ENCODE peak calls at places on chromosomes 16 and 17, in eight cellular contexts. Y, Z, P, F, R, Q, C and B are unnamed samples.

GRCh38 chr16:85204242-85205010 is 92.2 kb upstream of the CIBAR2 start:
- DNase-seq in R (no peak), Y (peak), P (no peak), F (peak), Z (peak), C (no peak), Q (no peak), B (peak)

GRCh38 chr17:58267347-58268324 is 13.1 kb downstream of the MPO start:
- DNase-seq in Y (no peak), P (no peak), F (no peak), R (peak), C (no peak), Q (no peak), Z (no peak), B (no peak)

GRCh38 chr16:24035127-24035842 is 199.5 kb downstream of the PRKCB start:
- DNase-seq in R (no peak), Z (no peak), Y (no peak), F (no peak), C (no peak), Q (peak), P (no peak), B (no peak)

GRCh38 chr17:51764387-51764971 is 394.0 kb downstream of the CA10 start:
- DNase-seq in F (peak), Q (peak), R (peak), C (no peak), P (peak), Z (peak), Y (peak), B (peak)

GRCh38 chr17:10612957-10613744 is 44.0 kb downstream of the MYH3 start:
- DNase-seq in F (no peak), Y (peak), Q (no peak), Z (peak), R (no peak), C (no peak), P (no peak), B (peak)

GRCh38 chr16:54847207-54847606 is 83.5 kb upstream of the IRX5 start:
- DNase-seq in Y (no peak), Z (no peak), Q (no peak), P (no peak), R (peak), C (no peak), F (peak), B (no peak)

GRCh38 chr17:19705771-19706770 is 10.3 kb downstream of the SLC47A2 start:
- DNase-seq in Y (no peak), C (no peak), P (no peak), R (no peak), F (no peak), Z (no peak), Q (no peak), B (no peak)

GRCh38 chr17:41308251-41308917 is 725 bp downstream of the KRTAP16-1 start:
- DNase-seq in P (no peak), F (peak), R (no peak), Z (no peak), Y (peak), C (peak), Q (peak), B (no peak)

GRCh38 chr16:1687427-1688316 is 9.6 kb downstream of the JPT2 start:
- DNase-seq in Q (no peak), P (no peak), F (no peak), R (no peak), C (no peak), Y (no peak), Z (no peak), B (no peak)

GRCh38 chr17:20072692-20072992 is 63.5 kb downstream of the SPECC1 start:
- DNase-seq in Q (no peak), C (no peak), R (no peak), F (no peak), Y (no peak), P (no peak), Z (no peak), B (no peak)

GRCh38 chr16:66502020-66502913 is 47.7 kb downstream of the TK2 start:
- DNase-seq in Y (peak), F (no peak), C (peak), P (no peak), Q (no peak), Z (peak), R (no peak), B (peak)

GRCh38 chr17:82866521-82867214 is 26.8 kb upstream of the ZNF750 start:
- DNase-seq in P (peak), C (peak), Z (peak), Q (no peak), F (no peak), Y (peak), R (no peak), B (peak)

GRCh38 chr17:7716901-7717755 is at the start of gene DNAH2:
- DNase-seq in Z (peak), Q (peak), C (peak), P (peak), R (peak), Y (peak), F (peak), B (peak)

GRCh38 chr17:42018988-42019387 is 902 bp upstream of the NKIRAS2 start:
- DNase-seq in F (no peak), Q (no peak), P (no peak), C (no peak), Y (no peak), Z (no peak), R (no peak), B (no peak)

GRCh38 chr17:2723997-2724782 is 12.6 kb upstream of the CLUH start:
- DNase-seq in Y (no peak), Z (no peak), C (no peak), F (no peak), R (no peak), P (no peak), Q (peak), B (no peak)

GRCh38 chr17:21373696-21374454 is 2.3 kb upstream of the KCNJ12 start:
- DNase-seq in P (no peak), C (no peak), Z (no peak), F (no peak), Y (no peak), R (no peak), Q (no peak), B (no peak)

GRCh38 chr17:15303293-15303692 is 38.1 kb downstream of the TEKT3 start:
- DNase-seq in Q (no peak), Y (no peak), P (no peak), F (no peak), C (no peak), R (no peak), Z (no peak), B (no peak)

GRCh38 chr17:68341482-68341881 is 50.2 kb downstream of the ARSG start:
- DNase-seq in Z (no peak), F (no peak), P (no peak), C (no peak), Q (no peak), Y (no peak), R (no peak), B (no peak)

GRCh38 chr17:10088444-10088843 is 110.0 kb downstream of the GAS7 start:
- DNase-seq in Q (no peak), C (no peak), R (no peak), Y (no peak), P (no peak), Z (no peak), F (no peak), B (no peak)

GRCh38 chr17:2266045-2266864 is 37.3 kb downstream of the SMG6 start:
- DNase-seq in F (no peak), C (no peak), Y (no peak), Z (no peak), P (no peak), R (peak), Q (peak), B (no peak)

GRCh38 chr16:6531067-6531466 is 801.6 kb upstream of the RBFOX1 start:
- DNase-seq in Y (no peak), Q (no peak), F (no peak), Z (no peak), C (no peak), P (no peak), R (no peak), B (no peak)

GRCh38 chr16:87160752-87161337 is 156.3 kb downstream of the C16orf95 start:
- DNase-seq in C (no peak), F (peak), Y (no peak), Q (no peak), Z (no peak), R (no peak), P (no peak), B (no peak)

GRCh38 chr16:85611205-85611454 is 2.0 kb upstream of the GSE1 start:
- DNase-seq in F (no peak), R (peak), Y (no peak), C (peak), Z (no peak), Q (no peak), P (no peak), B (no peak)

GRCh38 chr16:53091508-53092211 is 36.9 kb downstream of the CHD9 start:
- DNase-seq in C (peak), Q (peak), Y (peak), Z (peak), P (peak), R (peak), F (peak), B (peak)

GRCh38 chr16:16073884-16074781 is 124.7 kb downstream of the ABCC1 start:
- DNase-seq in Y (peak), R (no peak), Q (peak), C (no peak), F (no peak), Z (peak), P (peak), B (peak)

GRCh38 chr17:50117202-50118040 is 12.5 kb downstream of the SAMD14 start:
- DNase-seq in C (peak), R (no peak), F (peak), Q (peak), Y (peak), P (no peak), Z (peak), B (peak)

GRCh38 chr17:73015722-73016276 is 76.7 kb downstream of the SLC39A11 start:
- DNase-seq in R (no peak), Y (no peak), Q (no peak), C (no peak), P (no peak), Z (no peak), F (no peak), B (no peak)

GRCh38 chr16:89918453-89919347 is at the start of gene MC1R:
- DNase-seq in Y (no peak), F (no peak), P (no peak), R (no peak), Z (peak), Q (no peak), C (peak), B (peak)

GRCh38 chr17:21345236-21345635 is 30.9 kb upstream of the KCNJ12 start:
- DNase-seq in Z (no peak), Y (no peak), P (no peak), F (peak), C (peak), Q (no peak), R (no peak), B (no peak)

GRCh38 chr16:77236063-77236511 is 36.9 kb downstream of the SYCE1L start:
- DNase-seq in C (peak), Y (peak), Q (peak), P (peak), R (peak), F (peak), Z (peak), B (peak)

GRCh38 chr17:42009170-42009569 is 8.1 kb downstream of the DNAJC7 start:
- DNase-seq in P (no peak), F (no peak), R (no peak), Q (no peak), C (no peak), Z (no peak), Y (no peak), B (peak)

GRCh38 chr16:11613381-11614303 is 26.9 kb upstream of the LITAF start:
- DNase-seq in F (peak), P (no peak), Z (no peak), Y (no peak), Q (peak), R (peak), C (peak), B (peak)

GRCh38 chr16:57801856-57802634 is at the start of gene KIFC3:
- DNase-seq in P (no peak), R (no peak), Y (peak), Z (peak), F (peak), C (peak), Q (peak), B (peak)

GRCh38 chr17:61468263-61468907 is 16.2 kb downstream of the TBX4 start:
- DNase-seq in P (no peak), Q (no peak), Y (no peak), F (no peak), Z (peak), R (no peak), C (no peak), B (no peak)

GRCh38 chr17:53822764-53823163 is at the start of gene KIF2B:
- DNase-seq in F (no peak), C (no peak), Y (no peak), Z (no peak), P (no peak), R (no peak), Q (no peak), B (no peak)

GRCh38 chr17:45428954-45429337 is 3.7 kb downstream of the ARHGAP27 start:
- DNase-seq in Y (no peak), P (no peak), R (no peak), Z (no peak), C (peak), Q (no peak), F (no peak), B (no peak)

GRCh38 chr16:8962393-8963009 is 1.2 kb downstream of the USP7 start:
- DNase-seq in F (peak), R (no peak), P (no peak), Y (no peak), Z (no peak), Q (peak), C (peak), B (peak)

GRCh38 chr17:58156839-58157803 is 8.9 kb downstream of the OR4D1 start:
- DNase-seq in Z (no peak), Q (peak), P (no peak), Y (no peak), F (peak), R (no peak), C (peak), B (peak)

GRCh38 chr16:54545890-54546476 is 259.4 kb upstream of the IRX3 start:
- DNase-seq in P (no peak), R (no peak), Z (no peak), Y (no peak), Q (no peak), F (no peak), C (no peak), B (no peak)

GRCh38 chr17:75850928-75851692 is 4.0 kb downstream of the WBP2 start:
- DNase-seq in Q (no peak), F (peak), Z (no peak), P (no peak), C (peak), R (no peak), Y (no peak), B (peak)

GRCh38 chr17:75854111-75854748 is 905 bp downstream of the WBP2 start:
- DNase-seq in P (no peak), F (peak), Q (no peak), C (peak), Z (peak), Y (peak), R (no peak), B (peak)

GRCh38 chr17:75854881-75855309 is 240 bp downstream of the WBP2 start:
- DNase-seq in F (no peak), Q (no peak), C (no peak), Y (no peak), P (no peak), R (no peak), Z (no peak), B (no peak)

GRCh38 chr17:75855310-75856061 is at the start of gene WBP2:
- DNase-seq in P (peak), C (peak), Q (peak), Y (peak), F (peak), Z (peak), R (peak), B (peak)

GRCh38 chr17:75853410-75853809 is 1.7 kb downstream of the WBP2 start:
- DNase-seq in Y (peak), F (peak), Z (peak), P (no peak), R (no peak), Q (no peak), C (no peak), B (peak)
- H3K4me3 ChIP-seq in Y (no peak), F (no peak), Z (no peak), P (no peak), R (no peak), Q (no peak), C (peak), B (no peak)

DNA sequence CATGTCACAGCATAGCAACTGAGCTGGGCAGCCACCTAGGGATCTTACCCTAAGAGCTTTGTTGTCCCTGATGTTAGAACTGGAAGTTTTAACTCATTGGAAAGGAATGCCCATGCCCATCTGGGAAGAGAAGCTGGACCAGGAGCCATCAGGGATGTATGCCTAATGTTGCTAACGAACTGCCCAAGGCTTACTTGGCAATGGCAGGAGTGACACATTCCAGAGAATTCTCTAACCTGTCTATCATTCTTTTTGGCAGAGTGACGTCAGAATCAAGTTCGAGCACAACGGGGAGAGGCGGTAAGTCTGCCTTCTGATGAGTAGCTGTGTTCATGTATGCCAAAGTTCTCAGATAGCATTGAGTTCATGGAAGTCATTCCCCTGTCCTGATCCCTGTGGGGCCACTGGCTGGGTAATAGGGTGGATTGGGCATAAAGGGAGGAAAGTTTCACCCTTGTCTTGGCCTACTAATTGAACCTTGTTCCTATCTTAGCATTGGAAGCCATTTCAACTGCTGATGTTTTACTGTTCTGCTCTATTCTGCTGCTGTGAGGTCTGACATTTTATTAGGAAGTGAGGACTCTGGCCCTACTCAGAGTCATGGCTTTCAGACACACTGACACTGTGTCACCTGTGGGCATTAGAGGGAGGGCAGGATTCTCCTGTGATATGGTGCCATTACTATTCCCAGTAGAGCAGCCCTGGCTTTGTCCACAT is 23.7 kb downstream of the MAP3K3 start:
- DNase-seq in C (no peak), R (no peak), Z (no peak), Q (no peak), F (peak), P (no peak), Y (peak), B (no peak)
- TF ChIP-seq CTCF in C (no peak), R (no peak), Z (no peak), Q (no peak), F (no peak), P (no peak), Y (no peak), B (no peak)

GRCh38 chr17:69502488-69502887 is 88.0 kb downstream of the MAP2K6 start:
- DNase-seq in F (no peak), C (no peak), R (no peak), Q (no peak), P (no peak), Y (no peak), Z (no peak), B (no peak)
- H3K4me3 ChIP-seq in F (no peak), C (peak), R (no peak), Q (peak), P (peak), Y (peak), Z (no peak), B (peak)

DNA sequence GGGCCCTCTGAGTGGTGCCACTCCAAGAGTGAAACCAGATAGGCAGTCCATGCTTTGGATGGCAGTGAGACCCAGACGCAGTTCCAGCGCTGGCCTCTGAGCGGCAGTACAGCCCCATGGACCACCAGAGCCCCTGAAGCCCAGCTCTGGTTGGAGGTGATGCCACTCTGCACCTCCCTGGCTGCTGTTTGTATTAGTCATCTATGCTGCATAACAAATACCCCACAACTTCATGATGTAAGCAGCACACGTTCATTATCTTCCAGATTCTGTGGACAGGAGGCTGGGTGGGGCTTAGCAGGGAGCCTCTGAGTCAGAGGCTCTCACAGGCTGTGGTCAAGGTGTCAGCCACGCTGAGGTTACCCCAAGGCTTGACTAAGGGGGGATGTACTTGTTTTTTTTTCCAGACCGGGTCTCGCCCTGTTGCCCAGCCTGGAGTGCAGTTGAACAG is 5.1 kb upstream of the NME4 start:
- DNase-seq in P (peak), Q (peak), Z (peak), R (no peak), C (peak), Y (peak), F (peak), B (peak)
- TF ChIP-seq CTCF in P (peak), Q (peak), Z (peak), R (no peak), C (peak), Y (peak), F (peak), B (peak)

GRCh38 chr16:28293589-28293935 is 1.2 kb downstream of the SBK1 start:
- DNase-seq in R (no peak), Q (no peak), Z (no peak), Y (no peak), C (peak), P (no peak), F (no peak), B (no peak)
- H3K4me3 ChIP-seq in R (peak), Q (peak), Z (no peak), Y (no peak), C (peak), P (no peak), F (no peak), B (no peak)

GRCh38 chr17:79273660-79274059 is 199.0 kb downstream of the ENGASE start:
- DNase-seq in F (no peak), P (no peak), Z (no peak), C (no peak), Y (no peak), R (no peak), Q (no peak), B (no peak)

GRCh38 chr17:79272666-79273219 is 198.1 kb downstream of the ENGASE start:
- DNase-seq in P (no peak), F (peak), C (no peak), R (no peak), Q (no peak), Z (peak), Y (peak), B (peak)

GRCh38 chr17:79272220-79272619 is 197.6 kb downstream of the ENGASE start:
- DNase-seq in R (no peak), Q (no peak), P (no peak), C (no peak), Y (no peak), Z (no peak), F (no peak), B (no peak)

DNA sequence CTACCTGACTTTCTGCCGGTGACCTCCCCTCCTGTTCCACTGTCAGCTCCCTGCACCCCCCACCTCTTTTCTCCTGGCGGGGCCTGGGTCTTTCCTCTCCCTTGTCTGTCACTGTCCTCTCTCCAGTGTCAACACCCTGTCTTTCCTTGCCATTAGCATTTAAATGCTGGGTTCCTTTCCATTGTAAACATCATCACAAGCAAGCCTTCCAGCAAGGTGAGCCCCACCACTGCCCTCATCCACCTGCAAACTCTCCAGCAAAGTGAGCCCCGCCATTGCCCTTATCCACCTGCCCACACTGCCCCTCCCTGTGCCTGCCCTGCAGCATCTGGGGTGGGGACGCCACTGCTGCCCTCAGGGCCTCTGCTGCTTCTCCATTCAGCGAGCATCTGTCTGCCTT is 195.0 kb downstream of the ENGASE start:
- DNase-seq in F (no peak), R (no peak), Z (no peak), P (no peak), Y (no peak), C (no peak), Q (no peak), B (no peak)
- TF ChIP-seq CTCF in F (no peak), R (no peak), Z (no peak), P (no peak), Y (no peak), C (no peak), Q (no peak), B (no peak)